ENCODE peak calls at places on chromosomes 12 and 14, in six cellular contexts. One of them, this sample, is unnamed.

GRCh38 chr12:79083181-79083580 is 218.6 kb downstream of the SYT1 start:
- DNase-seq in activated CD4-positive, alpha-beta T cell treated with anti-CD3 and anti-CD28 coated beads, Interleukin-2, amount 50 U/mL, for 48 hours: no peak
- DNase-seq in T47D: no peak
- DNase-seq in NCI-H2029: no peak
- DNase-seq in progenitor cell of endocrine pancreas: no peak
- DNase-seq in C1 segment of cervical spinal cord: no peak
- DNase-seq in this sample: no peak

GRCh38 chr12:14961466-14962155 is at the start of gene ARHGDIB:
- DNase-seq in activated CD4-positive, alpha-beta T cell treated with anti-CD3 and anti-CD28 coated beads, Interleukin-2, amount 50 U/mL, for 48 hours: peak
- DNase-seq in T47D: peak
- DNase-seq in progenitor cell of endocrine pancreas: no peak
- DNase-seq in NCI-H2029: no peak
- DNase-seq in C1 segment of cervical spinal cord: no peak
- DNase-seq in this sample: no peak

GRCh38 chr14:24167527-24168114 is 4.3 kb upstream of the REC8 start:
- DNase-seq in T47D: no peak
- DNase-seq in C1 segment of cervical spinal cord: no peak
- DNase-seq in progenitor cell of endocrine pancreas: no peak
- DNase-seq in activated CD4-positive, alpha-beta T cell treated with anti-CD3 and anti-CD28 coated beads, Interleukin-2, amount 50 U/mL, for 48 hours: no peak
- DNase-seq in NCI-H2029: no peak
- DNase-seq in this sample: no peak

GRCh38 chr12:57893460-57894353 is 47.2 kb upstream of the CTDSP2 start:
- DNase-seq in activated CD4-positive, alpha-beta T cell treated with anti-CD3 and anti-CD28 coated beads, Interleukin-2, amount 50 U/mL, for 48 hours: no peak
- DNase-seq in NCI-H2029: peak
- DNase-seq in C1 segment of cervical spinal cord: peak
- DNase-seq in T47D: no peak
- DNase-seq in progenitor cell of endocrine pancreas: no peak
- DNase-seq in this sample: peak

GRCh38 chr12:124588689-124589318 is 21.4 kb upstream of the NCOR2 start:
- DNase-seq in progenitor cell of endocrine pancreas: no peak
- DNase-seq in C1 segment of cervical spinal cord: no peak
- DNase-seq in activated CD4-positive, alpha-beta T cell treated with anti-CD3 and anti-CD28 coated beads, Interleukin-2, amount 50 U/mL, for 48 hours: peak
- DNase-seq in T47D: no peak
- DNase-seq in NCI-H2029: no peak
- DNase-seq in this sample: peak

GRCh38 chr12:57309420-57309819 is 58.4 kb upstream of the STAC3 start:
- DNase-seq in C1 segment of cervical spinal cord: no peak
- DNase-seq in NCI-H2029: no peak
- DNase-seq in progenitor cell of endocrine pancreas: no peak
- DNase-seq in T47D: peak
- DNase-seq in activated CD4-positive, alpha-beta T cell treated with anti-CD3 and anti-CD28 coated beads, Interleukin-2, amount 50 U/mL, for 48 hours: no peak
- DNase-seq in this sample: no peak

GRCh38 chr12:6224550-6224949 is 24.4 kb downstream of the CD9 start:
- DNase-seq in activated CD4-positive, alpha-beta T cell treated with anti-CD3 and anti-CD28 coated beads, Interleukin-2, amount 50 U/mL, for 48 hours: no peak
- DNase-seq in T47D: no peak
- DNase-seq in progenitor cell of endocrine pancreas: no peak
- DNase-seq in NCI-H2029: no peak
- DNase-seq in C1 segment of cervical spinal cord: peak
- DNase-seq in this sample: no peak

GRCh38 chr14:59588136-59588535 is 11.5 kb upstream of the CCDC175 start:
- DNase-seq in progenitor cell of endocrine pancreas: no peak
- DNase-seq in NCI-H2029: no peak
- DNase-seq in T47D: no peak
- DNase-seq in activated CD4-positive, alpha-beta T cell treated with anti-CD3 and anti-CD28 coated beads, Interleukin-2, amount 50 U/mL, for 48 hours: no peak
- DNase-seq in C1 segment of cervical spinal cord: no peak
- DNase-seq in this sample: no peak

GRCh38 chr12:4009979-4010704 is 136.9 kb upstream of the PARP11 start:
- DNase-seq in progenitor cell of endocrine pancreas: no peak
- DNase-seq in T47D: no peak
- DNase-seq in C1 segment of cervical spinal cord: no peak
- DNase-seq in activated CD4-positive, alpha-beta T cell treated with anti-CD3 and anti-CD28 coated beads, Interleukin-2, amount 50 U/mL, for 48 hours: no peak
- DNase-seq in NCI-H2029: no peak
- DNase-seq in this sample: no peak

GRCh38 chr12:47360771-47361388 is 281.1 kb upstream of the AMIGO2 start:
- DNase-seq in progenitor cell of endocrine pancreas: no peak
- DNase-seq in NCI-H2029: no peak
- DNase-seq in T47D: no peak
- DNase-seq in C1 segment of cervical spinal cord: no peak
- DNase-seq in activated CD4-positive, alpha-beta T cell treated with anti-CD3 and anti-CD28 coated beads, Interleukin-2, amount 50 U/mL, for 48 hours: no peak
- DNase-seq in this sample: no peak

GRCh38 chr14:33915682-33916081 is 35.2 kb downstream of the EGLN3 start:
- DNase-seq in T47D: no peak
- DNase-seq in activated CD4-positive, alpha-beta T cell treated with anti-CD3 and anti-CD28 coated beads, Interleukin-2, amount 50 U/mL, for 48 hours: no peak
- DNase-seq in NCI-H2029: no peak
- DNase-seq in C1 segment of cervical spinal cord: no peak
- DNase-seq in progenitor cell of endocrine pancreas: no peak
- DNase-seq in this sample: no peak

GRCh38 chr12:5171701-5172100 is 128.0 kb downstream of the KCNA5 start:
- DNase-seq in progenitor cell of endocrine pancreas: peak
- DNase-seq in T47D: no peak
- DNase-seq in C1 segment of cervical spinal cord: no peak
- DNase-seq in activated CD4-positive, alpha-beta T cell treated with anti-CD3 and anti-CD28 coated beads, Interleukin-2, amount 50 U/mL, for 48 hours: no peak
- DNase-seq in NCI-H2029: peak
- DNase-seq in this sample: no peak

GRCh38 chr12:76080729-76081415 is 3.6 kb downstream of the NAP1L1 start:
- DNase-seq in activated CD4-positive, alpha-beta T cell treated with anti-CD3 and anti-CD28 coated beads, Interleukin-2, amount 50 U/mL, for 48 hours: no peak
- DNase-seq in NCI-H2029: no peak
- DNase-seq in C1 segment of cervical spinal cord: no peak
- DNase-seq in progenitor cell of endocrine pancreas: no peak
- DNase-seq in T47D: no peak
- DNase-seq in this sample: no peak

GRCh38 chr14:75286313-75286712 is 7.7 kb downstream of the FOS start:
- DNase-seq in progenitor cell of endocrine pancreas: no peak
- DNase-seq in C1 segment of cervical spinal cord: no peak
- DNase-seq in NCI-H2029: no peak
- DNase-seq in T47D: no peak
- DNase-seq in activated CD4-positive, alpha-beta T cell treated with anti-CD3 and anti-CD28 coated beads, Interleukin-2, amount 50 U/mL, for 48 hours: no peak
- DNase-seq in this sample: peak

GRCh38 chr12:52323416-52324067 is 2.3 kb upstream of the KRT83 start:
- DNase-seq in progenitor cell of endocrine pancreas: no peak
- DNase-seq in activated CD4-positive, alpha-beta T cell treated with anti-CD3 and anti-CD28 coated beads, Interleukin-2, amount 50 U/mL, for 48 hours: no peak
- DNase-seq in C1 segment of cervical spinal cord: no peak
- DNase-seq in T47D: no peak
- DNase-seq in NCI-H2029: no peak
- DNase-seq in this sample: no peak

GRCh38 chr12:25495336-25496097 is 57.6 kb downstream of the LMNTD1 start:
- DNase-seq in activated CD4-positive, alpha-beta T cell treated with anti-CD3 and anti-CD28 coated beads, Interleukin-2, amount 50 U/mL, for 48 hours: no peak
- DNase-seq in NCI-H2029: no peak
- DNase-seq in T47D: no peak
- DNase-seq in progenitor cell of endocrine pancreas: no peak
- DNase-seq in C1 segment of cervical spinal cord: no peak
- DNase-seq in this sample: no peak

GRCh38 chr12:13539051-13539450 is 342.5 kb downstream of the EMP1 start:
- DNase-seq in progenitor cell of endocrine pancreas: no peak
- DNase-seq in C1 segment of cervical spinal cord: no peak
- DNase-seq in NCI-H2029: no peak
- DNase-seq in activated CD4-positive, alpha-beta T cell treated with anti-CD3 and anti-CD28 coated beads, Interleukin-2, amount 50 U/mL, for 48 hours: no peak
- DNase-seq in T47D: no peak
- DNase-seq in this sample: no peak

GRCh38 chr14:65927871-65928270 is 515.3 kb downstream of the FUT8 start:
- DNase-seq in NCI-H2029: peak
- DNase-seq in C1 segment of cervical spinal cord: no peak
- DNase-seq in activated CD4-positive, alpha-beta T cell treated with anti-CD3 and anti-CD28 coated beads, Interleukin-2, amount 50 U/mL, for 48 hours: peak
- DNase-seq in progenitor cell of endocrine pancreas: peak
- DNase-seq in T47D: no peak
- DNase-seq in this sample: no peak

GRCh38 chr14:106210650-106211049 is 684.3 kb downstream of the TMEM121 start:
- DNase-seq in NCI-H2029: no peak
- DNase-seq in T47D: no peak
- DNase-seq in activated CD4-positive, alpha-beta T cell treated with anti-CD3 and anti-CD28 coated beads, Interleukin-2, amount 50 U/mL, for 48 hours: peak
- DNase-seq in progenitor cell of endocrine pancreas: no peak
- DNase-seq in C1 segment of cervical spinal cord: no peak
- DNase-seq in this sample: no peak

GRCh38 chr14:52125885-52126284 is 57.0 kb upstream of the NID2 start:
- DNase-seq in activated CD4-positive, alpha-beta T cell treated with anti-CD3 and anti-CD28 coated beads, Interleukin-2, amount 50 U/mL, for 48 hours: no peak
- DNase-seq in progenitor cell of endocrine pancreas: no peak
- DNase-seq in C1 segment of cervical spinal cord: no peak
- DNase-seq in NCI-H2029: no peak
- DNase-seq in T47D: no peak
- DNase-seq in this sample: no peak

GRCh38 chr14:69580009-69580577 is 5.4 kb upstream of the CCDC177 start:
- DNase-seq in activated CD4-positive, alpha-beta T cell treated with anti-CD3 and anti-CD28 coated beads, Interleukin-2, amount 50 U/mL, for 48 hours: peak
- DNase-seq in T47D: no peak
- DNase-seq in C1 segment of cervical spinal cord: no peak
- DNase-seq in progenitor cell of endocrine pancreas: peak
- DNase-seq in NCI-H2029: no peak
- DNase-seq in this sample: peak

GRCh38 chr14:72024043-72024407 is 91.8 kb downstream of the RGS6 start:
- DNase-seq in progenitor cell of endocrine pancreas: no peak
- DNase-seq in activated CD4-positive, alpha-beta T cell treated with anti-CD3 and anti-CD28 coated beads, Interleukin-2, amount 50 U/mL, for 48 hours: peak
- DNase-seq in NCI-H2029: no peak
- DNase-seq in T47D: no peak
- DNase-seq in C1 segment of cervical spinal cord: no peak
- DNase-seq in this sample: no peak

GRCh38 chr12:120737557-120738251 is 12.1 kb downstream of the ACADS start:
- DNase-seq in progenitor cell of endocrine pancreas: no peak
- DNase-seq in activated CD4-positive, alpha-beta T cell treated with anti-CD3 and anti-CD28 coated beads, Interleukin-2, amount 50 U/mL, for 48 hours: no peak
- DNase-seq in C1 segment of cervical spinal cord: no peak
- DNase-seq in NCI-H2029: no peak
- DNase-seq in T47D: no peak
- DNase-seq in this sample: no peak

This sample was measured in right atrium auricular region.